ENCODE peak calls at places on chromosomes 5 and 9, in five cellular contexts. G is HepG2, D is K562, L is A549, W is GM12878. U is an unnamed sample.
A peak's percentile ranks its signal among the peaks of the same experiment; 100 is the strongest.

GRCh38 chr5:154603978-154604679 is 126.1 kb upstream of the HAND1 start:
- DNase-seq in G (no peak), W (no peak), L (no peak), D (no peak), U (peak; percentile 56)

GRCh38 chr9:12699529-12699928 is 6.3 kb downstream of the TYRP1 start:
- DNase-seq in W (no peak), L (no peak), G (no peak), D (no peak), U (peak; percentile 34)

GRCh38 chr5:392431-392988 is 50.5 kb upstream of the EXOC3 start:
- DNase-seq in G (no peak), D (no peak), L (no peak), W (peak; percentile 95), U (peak; percentile 47)

GRCh38 chr9:97726716-97727115 is 29.6 kb upstream of the XPA start:
- DNase-seq in L (no peak), D (no peak), W (no peak), G (no peak), U (no peak)

GRCh38 chr5:88813805-88814584 is 69.0 kb downstream of the MEF2C start:
- DNase-seq in W (no peak), L (no peak), D (peak; percentile 38), G (no peak), U (peak; percentile 48)

GRCh38 chr9:842918-843468 is 1.5 kb downstream of the DMRT1 start:
- DNase-seq in L (no peak), W (no peak), G (no peak), D (no peak), U (peak; percentile 73)

GRCh38 chr9:127406799-127407504 is 10.0 kb downstream of the SLC2A8 start:
- DNase-seq in L (no peak), W (no peak), D (no peak), G (no peak), U (no peak)

GRCh38 chr5:35851282-35851681 is 5.4 kb upstream of the IL7R start:
- DNase-seq in D (no peak), L (no peak), W (no peak), G (no peak), U (no peak)

GRCh38 chr9:84456526-84456925 is 116.0 kb upstream of the SLC28A3 start:
- DNase-seq in G (no peak), W (no peak), D (no peak), L (no peak), U (no peak)

GRCh38 chr5:115193295-115193694 is 23.6 kb upstream of the TRIM36 start:
- DNase-seq in W (no peak), G (no peak), L (no peak), D (no peak), U (no peak)

GRCh38 chr9:83956288-83957028 is 23.6 kb downstream of the HNRNPK start:
- DNase-seq in L (peak; percentile 85), D (peak; percentile 76), W (no peak), G (peak; percentile 85), U (peak; percentile 90)

GRCh38 chr5:19655587-19655986 is 332.4 kb downstream of the CDH18 start:
- DNase-seq in G (no peak), D (no peak), L (no peak), W (no peak), U (no peak)

GRCh38 chr5:43554497-43554896 is 2.4 kb downstream of the PAIP1 start:
- DNase-seq in W (no peak), G (no peak), D (no peak), L (no peak), U (no peak)

GRCh38 chr5:43556857-43557593 is at the start of gene PAIP1:
- DNase-seq in G (peak; percentile 66), D (peak; percentile 92), L (peak; percentile 75), W (peak; percentile 37), U (peak; percentile 87)

GRCh38 chr5:43548358-43548757 is 8.5 kb downstream of the PAIP1 start:
- DNase-seq in W (no peak), L (no peak), D (no peak), G (no peak), U (no peak)

GRCh38 chr5:43555895-43556606 is 826 bp downstream of the PAIP1 start:
- DNase-seq in L (peak; percentile 56), G (peak; percentile 29), D (peak; percentile 72), W (no peak), U (peak; percentile 79)

DNA sequence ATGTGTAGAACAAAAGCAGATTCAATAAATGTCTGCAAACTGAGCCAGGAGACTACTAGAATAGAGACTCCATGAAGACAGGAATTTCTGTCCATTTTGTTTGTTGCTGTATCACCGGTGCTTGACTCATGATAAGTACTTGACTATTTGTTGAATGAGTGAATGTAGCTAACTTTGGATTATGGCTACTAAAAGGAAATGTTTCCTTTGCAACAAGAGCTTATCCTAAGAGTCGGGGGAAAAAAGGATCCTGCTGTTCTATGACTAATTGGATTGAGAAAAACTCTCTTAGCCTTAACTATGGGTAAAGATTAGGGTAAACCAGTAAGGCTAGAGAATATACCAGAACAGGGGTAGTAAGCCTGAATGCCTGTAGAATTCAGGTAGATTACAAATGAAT is 3.5 kb downstream of the PAIP1 start:
- DNase-seq in L (no peak), W (no peak), D (no peak), G (no peak), U (no peak)
- H3K4me3 ChIP-seq in L (no peak overlapping the region), W (peak overlapping the region; percentile 38), D (no peak overlapping the region), G (no peak overlapping the region), U (no peak overlapping the region)

GRCh38 chr5:87020099-87020934 is 247.4 kb upstream of the RASA1 start:
- DNase-seq in L (peak; percentile 2), W (peak; percentile 47), G (no peak), D (no peak), U (no peak)

GRCh38 chr5:87027570-87027969 is 240.1 kb upstream of the RASA1 start:
- DNase-seq in L (no peak), D (no peak), G (no peak), W (no peak), U (no peak)

DNA sequence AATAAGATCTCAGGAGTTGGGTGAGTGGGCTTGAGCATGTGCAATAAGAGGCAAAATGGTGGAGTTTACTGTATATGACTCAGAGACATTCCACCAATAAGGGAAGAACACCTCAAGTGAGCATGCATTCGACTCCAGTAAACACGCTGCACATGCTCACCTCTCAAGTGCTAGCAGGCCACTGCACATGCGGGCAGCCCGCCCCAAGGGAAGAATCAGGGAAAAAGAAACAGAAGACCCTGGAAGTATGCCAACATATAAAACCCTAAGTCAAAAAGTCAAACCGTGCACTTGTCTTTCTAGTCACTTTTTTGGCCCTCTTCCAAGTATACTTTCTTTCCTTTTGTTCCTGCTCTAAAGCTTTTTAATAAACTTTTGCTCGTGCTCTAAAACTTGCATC is 245.3 kb upstream of the RASA1 start:
- DNase-seq in D (no peak), L (no peak), G (no peak), W (no peak), U (no peak)
- TF ChIP-seq REST in D (no peak), L (no peak), G (no peak), W (no peak), U (no peak)

GRCh38 chr5:37837101-37838032 is 2.5 kb downstream of the GDNF start:
- DNase-seq in L (peak; percentile 71), G (no peak), W (no peak), D (peak; percentile 78), U (peak; percentile 65)
- TF ChIP-seq JUNB in L (no peak), G (no peak), W (no peak), D (no peak), U (no peak)

GRCh38 chr5:140967226-140967893 is 1.1 kb downstream of the PCDHAC2 start:
- DNase-seq in G (no peak), D (no peak), L (no peak), W (no peak), U (peak; percentile 36)
- H3K4me3 ChIP-seq in G (no peak overlapping the region), D (no peak overlapping the region), L (peak overlapping the region; percentile 53), W (no peak overlapping the region), U (peak overlapping the region; percentile 93)

GRCh38 chr5:111535879-111536549 is 23.7 kb upstream of the STARD4 start:
- DNase-seq in G (no peak), L (no peak), W (no peak), D (no peak), U (no peak)
- TF ChIP-seq REST in G (no peak), L (no peak), W (no peak), D (no peak), U (no peak)

GRCh38 chr9:36961051-36961450 is 73.0 kb downstream of the PAX5 start:
- DNase-seq in W (no peak), L (no peak), D (no peak), G (no peak), U (no peak)

GRCh38 chr9:36960575-36960955 is 73.5 kb downstream of the PAX5 start:
- DNase-seq in W (no peak), D (no peak), G (no peak), L (no peak), U (no peak)

GRCh38 chr9:36963356-36963755 is 70.7 kb downstream of the PAX5 start:
- DNase-seq in G (no peak), D (no peak), L (no peak), W (no peak), U (no peak)

GRCh38 chr9:36962721-36963120 is 71.3 kb downstream of the PAX5 start:
- DNase-seq in D (no peak), G (no peak), L (no peak), W (no peak), U (no peak)

DNA sequence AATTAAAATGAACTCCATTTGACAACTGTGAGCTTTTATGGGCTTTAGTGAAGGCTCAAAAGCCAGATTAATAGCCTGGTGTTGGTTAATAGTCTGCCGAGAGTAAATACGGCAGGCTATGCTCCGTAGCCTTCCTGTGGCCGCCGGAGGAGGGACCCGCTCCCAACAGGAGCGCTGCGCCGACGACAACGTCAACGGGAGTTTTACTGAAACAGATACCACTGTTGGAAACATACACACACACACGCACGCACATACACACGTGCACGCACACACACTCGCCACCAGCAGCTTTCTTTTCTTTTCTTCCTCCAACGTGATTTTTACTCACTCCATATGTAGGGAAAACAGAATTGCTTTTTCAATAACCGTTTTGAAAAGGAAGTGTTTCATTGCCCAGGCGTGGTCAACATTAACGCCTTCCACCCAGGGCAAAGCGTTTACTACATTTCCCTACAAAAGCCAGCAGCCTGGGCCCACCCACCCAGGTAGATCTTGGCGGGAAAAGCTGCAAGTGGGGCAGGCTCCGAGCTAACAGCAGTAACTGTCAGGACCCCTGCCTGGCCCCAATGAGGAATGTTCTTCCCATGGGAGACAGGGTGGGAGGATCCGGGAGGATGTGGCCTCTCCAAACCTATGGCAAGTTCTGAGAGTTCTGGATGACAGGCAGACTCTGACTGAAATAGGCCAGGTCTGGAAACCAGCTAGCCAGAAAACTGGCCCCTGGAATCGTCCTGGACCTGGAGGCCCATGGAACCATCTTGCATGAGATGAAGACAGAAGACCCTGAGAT is 72.3 kb downstream of the PAX5 start:
- DNase-seq in D (no peak), L (no peak), G (no peak), W (no peak), U (peak; percentile 16)
- TF ChIP-seq JUNB in D (no peak), L (no peak), G (no peak), W (no peak), U (no peak)